ENCODE peak calls at places on chromosome 21, in eight cellular contexts. L is astrocyte of the spinal cord, J is body of pancreas, M is HuH-7.5, N is GM04503, G is AG09309, F is HTR-8/SVneo, A is natural killer cell. Y is an unnamed sample.

GRCh38 chr21:46115441-46116188 is 17.7 kb downstream of the COL6A2 start:
- DNase-seq in N (no peak), J (no peak), F (no peak), A (no peak), G (no peak), M (no peak), L (no peak), Y (no peak)

GRCh38 chr21:46229133-46229922 is 754 bp upstream of the LSS start:
- DNase-seq in J (peak), G (no peak), L (no peak), M (peak), N (no peak), F (peak), A (no peak), Y (peak)

GRCh38 chr21:41923641-41924342 is 30.0 kb downstream of the C2CD2 start:
- DNase-seq in N (no peak), L (peak), J (no peak), F (no peak), M (no peak), A (no peak), G (no peak), Y (no peak)

GRCh38 chr21:25461730-25462129 is 145.6 kb downstream of the MRPL39 start:
- DNase-seq in F (no peak), L (peak), G (no peak), A (no peak), N (no peak), M (no peak), J (no peak), Y (no peak)

GRCh38 chr21:28547795-28548194 is 444.9 kb downstream of the LTN1 start:
- DNase-seq in A (no peak), L (no peak), F (no peak), G (no peak), M (no peak), N (no peak), J (no peak), Y (no peak)

GRCh38 chr21:15051652-15052554 is 12.9 kb downstream of the NRIP1 start:
- DNase-seq in A (no peak), L (no peak), G (no peak), N (no peak), J (no peak), M (no peak), F (no peak), Y (no peak)

GRCh38 chr21:36428789-36429671 is 43.8 kb downstream of the CHAF1B start:
- DNase-seq in A (no peak), N (no peak), G (no peak), M (no peak), F (no peak), L (no peak), J (no peak), Y (no peak)

GRCh38 chr21:22235866-22236590 is 1237.8 kb downstream of the NCAM2 start:
- DNase-seq in L (no peak), M (no peak), J (no peak), A (no peak), N (no peak), G (no peak), F (no peak), Y (no peak)

GRCh38 chr21:21010698-21011097 is 12.5 kb downstream of the NCAM2 start:
- DNase-seq in G (no peak), L (no peak), A (no peak), J (no peak), F (no peak), N (no peak), M (no peak), Y (no peak)

GRCh38 chr21:17370750-17371325 is 142.0 kb upstream of the CXADR start:
- DNase-seq in J (no peak), F (no peak), N (no peak), M (no peak), L (no peak), G (no peak), A (no peak), Y (no peak)

GRCh38 chr21:44485254-44485793 is 30.0 kb downstream of the LRRC3 start:
- DNase-seq in M (no peak), J (no peak), N (no peak), L (peak), F (no peak), G (peak), A (no peak), Y (no peak)

GRCh38 chr21:32468567-32469175 is 56.2 kb downstream of the EVA1C start:
- DNase-seq in L (no peak), N (no peak), A (no peak), M (no peak), F (no peak), G (no peak), J (no peak), Y (no peak)

GRCh38 chr21:15058718-15059316 is 6.0 kb downstream of the NRIP1 start:
- DNase-seq in G (no peak), J (no peak), A (no peak), M (no peak), L (peak), F (no peak), N (peak), Y (no peak)

GRCh38 chr21:32413697-32414578 is 1.4 kb downstream of the EVA1C start:
- DNase-seq in M (no peak), N (no peak), L (peak), G (no peak), F (no peak), A (no peak), J (no peak), Y (no peak)

GRCh38 chr21:45330851-45331261 is 43.2 kb upstream of the POFUT2 start:
- DNase-seq in J (peak), F (no peak), M (no peak), N (no peak), A (no peak), L (no peak), G (no peak), Y (no peak)

GRCh38 chr21:35953570-35953969 is 106.8 kb downstream of the SETD4 start:
- DNase-seq in G (no peak), A (no peak), L (peak), N (no peak), F (no peak), M (no peak), J (no peak), Y (no peak)

GRCh38 chr21:15731243-15731613 is 1.4 kb downstream of the USP25 start:
- DNase-seq in A (no peak), G (no peak), F (no peak), M (peak), N (no peak), J (no peak), L (no peak), Y (no peak)

GRCh38 chr21:17501107-17502006 is 11.5 kb upstream of the CXADR start:
- DNase-seq in G (no peak), L (peak), J (no peak), N (no peak), A (no peak), F (no peak), M (no peak), Y (no peak)

Y was measured in HEK293T.